ENCODE peak calls at places on chromosomes 7 and 10, in eight cellular contexts. X is osteocyte; M is H9; E is CD8-positive, alpha-beta memory T cell; W is Panc1; Z is iPS-NIHi11; K is brain microvascular endothelial cell; T is bronchial epithelial cell. I is an unnamed sample.

GRCh38 chr7:147249956-147250355 is 1133.4 kb downstream of the CNTNAP2 start:
- DNase-seq in X (no peak), M (no peak), E (no peak), W (no peak), Z (no peak), K (no peak), T (no peak), I (no peak)

GRCh38 chr10:114638874-114639625 is 19.0 kb downstream of the ABLIM1 start:
- DNase-seq in X (no peak), M (no peak), E (no peak), W (no peak), Z (peak; percentile 26), K (peak; percentile 92), T (no peak), I (no peak)

GRCh38 chr7:158266817-158267736 is 320.5 kb downstream of the PTPRN2 start:
- DNase-seq in X (peak; percentile 79), M (no peak), E (no peak), W (no peak), Z (no peak), K (no peak), T (no peak), I (no peak)

GRCh38 chr7:47080816-47081215 is 501.1 kb downstream of the TNS3 start:
- DNase-seq in X (no peak), M (no peak), E (no peak), W (no peak), Z (no peak), K (peak; percentile 35), T (no peak), I (no peak)

GRCh38 chr7:139427788-139428187 is 55.7 kb downstream of the KLRG2 start:
- DNase-seq in X (no peak), M (no peak), E (no peak), W (no peak), Z (no peak), K (no peak), T (peak; percentile 46), I (no peak)

GRCh38 chr10:50605280-50606270 is 18.2 kb downstream of the SGMS1 start:
- DNase-seq in X (no peak), M (no peak), E (no peak), W (no peak), Z (no peak), K (peak; percentile 92), T (peak; percentile 97), I (no peak)

GRCh38 chr7:22900101-22900500 is 77.5 kb upstream of the TOMM7 start:
- DNase-seq in X (no peak), M (no peak), E (no peak), W (no peak), Z (no peak), K (no peak), T (no peak), I (peak; percentile 30)

GRCh38 chr7:132930881-132931280 is 151.0 kb downstream of the CHCHD3 start:
- DNase-seq in X (no peak), M (no peak), E (no peak), W (no peak), Z (peak; percentile 42), K (peak; percentile 5), T (peak; percentile 13), I (no peak)

GRCh38 chr7:11529382-11529781 is 302.6 kb downstream of the THSD7A start:
- DNase-seq in X (no peak), M (no peak), E (no peak), W (no peak), Z (no peak), K (no peak), T (no peak), I (no peak)

GRCh38 chr7:22219036-22219435 is 137.9 kb downstream of the RAPGEF5 start:
- DNase-seq in X (no peak), M (no peak), E (no peak), W (no peak), Z (no peak), K (peak; percentile 51), T (no peak), I (no peak)

I was measured in NCI-H1930.